ENCODE peak calls at places on chromosome 12, in four cellular contexts. Z is H1, I is H9, U is IMR-90. K is an unnamed sample.

GRCh38 chr12:26567126-26567525 is 265.9 kb downstream of the ITPR2 start:
- DNase-seq in Z (no peak), I (no peak), U (no peak), K (no peak)

GRCh38 chr12:107130830-107131760 is 37.7 kb upstream of the CRY1 start:
- DNase-seq in Z (no peak), I (no peak), U (no peak), K (no peak)

GRCh38 chr12:130646690-130647089 is 69.4 kb downstream of the RIMBP2 start:
- DNase-seq in Z (no peak), I (no peak), U (no peak), K (no peak)

GRCh38 chr12:101925352-101925751 is 48.0 kb downstream of the DRAM1 start:
- DNase-seq in Z (no peak), I (no peak), U (peak), K (peak)

GRCh38 chr12:130160711-130161231 is 1.5 kb upstream of the FZD10 start:
- DNase-seq in Z (no peak), I (no peak), U (no peak), K (no peak)

GRCh38 chr12:48767047-48767446 is 21.8 kb downstream of the ADCY6 start:
- DNase-seq in Z (no peak), I (no peak), U (no peak), K (peak)

GRCh38 chr12:96025518-96025917 is 9.9 kb downstream of the LTA4H start:
- DNase-seq in Z (no peak), I (no peak), U (no peak), K (no peak)

GRCh38 chr12:76952995-76953394 is 74.2 kb upstream of the CSRP2 start:
- DNase-seq in Z (no peak), I (peak), U (no peak), K (no peak)

GRCh38 chr12:49673446-49674317 is 33.5 kb downstream of the FMNL3 start:
- DNase-seq in Z (no peak), I (peak), U (peak), K (peak)

GRCh38 chr12:18595406-18595805 is 142.4 kb downstream of the PLCZ1 start:
- DNase-seq in Z (peak), I (no peak), U (no peak), K (no peak)

GRCh38 chr12:88590851-88591250 is 10.6 kb upstream of the KITLG start:
- DNase-seq in Z (no peak), I (no peak), U (peak), K (no peak)

GRCh38 chr12:14991069-14991468 is 18.2 kb downstream of the PDE6H start:
- DNase-seq in Z (no peak), I (no peak), U (no peak), K (no peak)

GRCh38 chr12:127811988-127812387 is 455.0 kb upstream of the TMEM132C start:
- DNase-seq in Z (peak), I (peak), U (no peak), K (peak)

GRCh38 chr12:33439587-33440011 is at the start of gene SYT10:
- DNase-seq in Z (no peak), I (peak), U (no peak), K (peak)

GRCh38 chr12:4910502-4911315 is 1.0 kb downstream of the KCNA1 start:
- DNase-seq in Z (no peak), I (peak), U (no peak), K (no peak)

GRCh38 chr12:23564454-23564853 is 385.0 kb downstream of the SOX5 start:
- DNase-seq in Z (no peak), I (no peak), U (no peak), K (peak)

GRCh38 chr12:103301642-103302620 is 193.8 kb downstream of the C12orf42 start:
- DNase-seq in Z (peak), I (peak), U (no peak), K (no peak)

GRCh38 chr12:47903927-47904646 is 707 bp downstream of the VDR start:
- DNase-seq in Z (no peak), I (peak), U (peak), K (peak)

GRCh38 chr12:3496964-3497363 is 6.0 kb downstream of the PRMT8 start:
- DNase-seq in Z (no peak), I (peak), U (no peak), K (no peak)

GRCh38 chr12:62158416-62159360 is 101.5 kb upstream of the USP15 start:
- DNase-seq in Z (no peak), I (no peak), U (no peak), K (no peak)

GRCh38 chr12:4962539-4963486 is 53.1 kb downstream of the KCNA1 start:
- DNase-seq in Z (no peak), I (peak), U (no peak), K (no peak)

GRCh38 chr12:80441921-80442320 is 2.1 kb upstream of the PTPRQ start:
- DNase-seq in Z (no peak), I (no peak), U (peak), K (peak)

GRCh38 chr12:117241697-117242096 is 51.4 kb upstream of the FBXO21 start:
- DNase-seq in Z (no peak), I (no peak), U (no peak), K (no peak)

GRCh38 chr12:94616217-94616729 is 34.1 kb downstream of the TMCC3 start:
- DNase-seq in Z (no peak), I (peak), U (no peak), K (no peak)

GRCh38 chr12:58915634-58916033 is 4.7 kb downstream of the LRIG3 start:
- DNase-seq in Z (no peak), I (no peak), U (peak), K (peak)

GRCh38 chr12:75862692-75863471 is 168.7 kb downstream of the PHLDA1 start:
- DNase-seq in Z (no peak), I (no peak), U (peak), K (peak)

GRCh38 chr12:63995512-63995911 is 151.0 kb downstream of the SRGAP1 start:
- DNase-seq in Z (no peak), I (no peak), U (no peak), K (no peak)

GRCh38 chr12:105294886-105295479 is 35.5 kb upstream of the C12orf75 start:
- DNase-seq in Z (no peak), I (no peak), U (no peak), K (no peak)

GRCh38 chr12:105296116-105297095 is 34.1 kb upstream of the C12orf75 start:
- DNase-seq in Z (no peak), I (no peak), U (no peak), K (no peak)

GRCh38 chr12:105291531-105291930 is 39.0 kb upstream of the C12orf75 start:
- DNase-seq in Z (no peak), I (no peak), U (no peak), K (no peak)

GRCh38 chr12:105292705-105293104 is 37.8 kb upstream of the C12orf75 start:
- DNase-seq in Z (no peak), I (no peak), U (peak), K (no peak)

GRCh38 chr12:105294164-105294563 is 36.3 kb upstream of the C12orf75 start:
- DNase-seq in Z (no peak), I (no peak), U (no peak), K (no peak)
- H2BK120ac ChIP-seq in Z (no peak), I (no peak), U (no peak), K (no peak)

DNA sequence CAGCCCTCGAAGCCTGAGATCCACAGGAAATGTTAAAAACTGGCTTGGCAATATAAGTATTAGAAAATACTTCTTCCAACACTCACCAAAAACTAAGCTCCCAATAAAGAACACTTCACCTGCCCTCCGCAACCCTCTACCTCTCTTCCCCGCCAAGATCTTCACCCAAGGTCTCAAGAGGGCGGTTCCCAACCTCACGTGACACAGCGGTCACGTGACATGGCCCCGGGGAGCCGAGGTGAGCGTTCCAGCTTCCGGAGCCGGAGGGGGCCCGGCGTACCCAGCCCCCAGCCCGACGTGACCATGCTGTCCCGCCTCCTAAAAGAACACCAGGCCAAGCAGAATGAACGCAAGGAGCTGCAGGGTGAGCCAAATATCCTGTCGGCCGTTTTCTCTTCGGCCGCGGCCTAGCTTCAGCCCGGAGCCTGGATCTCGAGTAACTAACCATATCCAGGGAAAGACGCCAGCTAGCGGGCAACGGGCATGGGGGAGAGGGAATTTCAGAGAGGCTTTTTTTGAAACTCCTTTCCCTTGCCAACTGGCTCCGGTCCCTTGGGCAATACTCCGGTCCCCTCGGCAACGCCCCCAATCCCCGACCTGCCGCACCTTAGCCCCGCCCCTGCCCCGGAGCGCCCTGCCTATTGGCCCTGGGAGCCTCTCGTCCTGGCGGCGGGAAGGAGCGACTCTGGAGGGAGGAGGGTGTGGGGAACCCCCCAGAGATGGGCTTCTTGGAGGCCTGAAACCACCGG is at the start of gene BLOC1S1:
- DNase-seq in Z (no peak), I (peak), U (peak), K (peak)
- H2BK15ac ChIP-seq in Z (peak), I (no peak), U (peak), K (peak)

GRCh38 chr12:111360325-111360930 is 8.5 kb downstream of the PHETA1 start:
- DNase-seq in Z (no peak), I (no peak), U (no peak), K (no peak)
- H2BK120ac ChIP-seq in Z (no peak), I (no peak), U (no peak), K (no peak)

GRCh38 chr12:121794532-121795028 is 1.1 kb upstream of the RHOF start:
- DNase-seq in Z (no peak), I (no peak), U (no peak), K (no peak)

GRCh38 chr12:121793836-121794531 is 496 bp upstream of the RHOF start:
- DNase-seq in Z (peak), I (peak), U (peak), K (peak)

GRCh38 chr12:121791671-121792496 is 1.6 kb downstream of the RHOF start:
- DNase-seq in Z (no peak), I (no peak), U (no peak), K (no peak)

GRCh38 chr12:121793501-121793835 is at the start of gene RHOF:
- DNase-seq in Z (no peak), I (no peak), U (no peak), K (no peak)

GRCh38 chr12:121792607-121793500 is 634 bp downstream of the RHOF start:
- DNase-seq in Z (no peak), I (no peak), U (no peak), K (peak)
- H2BK15ac ChIP-seq in Z (no peak), I (no peak), U (no peak), K (no peak)

GRCh38 chr12:111978545-111978944 is 34.4 kb downstream of the TMEM116 start:
- DNase-seq in Z (no peak), I (no peak), U (no peak), K (no peak)
- H2BK120ac ChIP-seq in Z (no peak), I (no peak), U (no peak), K (no peak)

GRCh38 chr12:44143170-44143569 is 307.3 kb downstream of the TMEM117 start:
- DNase-seq in Z (no peak), I (no peak), U (no peak), K (no peak)
- H2BK15ac ChIP-seq in Z (no peak), I (no peak), U (no peak), K (no peak)

GRCh38 chr12:115383668-115384067 is 699.7 kb upstream of the TBX3 start:
- DNase-seq in Z (no peak), I (no peak), U (peak), K (no peak)
- H2BK120ac ChIP-seq in Z (no peak), I (no peak), U (no peak), K (no peak)

GRCh38 chr12:52147367-52147972 is 44.3 kb downstream of the KRT80 start:
- DNase-seq in Z (no peak), I (peak), U (peak), K (peak)

GRCh38 chr12:52147983-52148540 is 43.8 kb downstream of the KRT80 start:
- DNase-seq in Z (no peak), I (no peak), U (no peak), K (no peak)

GRCh38 chr12:52149651-52150241 is 42.1 kb downstream of the KRT80 start:
- DNase-seq in Z (no peak), I (peak), U (no peak), K (no peak)

GRCh38 chr12:52149182-52149641 is 42.6 kb downstream of the KRT80 start:
- DNase-seq in Z (no peak), I (no peak), U (no peak), K (no peak)

DNA sequence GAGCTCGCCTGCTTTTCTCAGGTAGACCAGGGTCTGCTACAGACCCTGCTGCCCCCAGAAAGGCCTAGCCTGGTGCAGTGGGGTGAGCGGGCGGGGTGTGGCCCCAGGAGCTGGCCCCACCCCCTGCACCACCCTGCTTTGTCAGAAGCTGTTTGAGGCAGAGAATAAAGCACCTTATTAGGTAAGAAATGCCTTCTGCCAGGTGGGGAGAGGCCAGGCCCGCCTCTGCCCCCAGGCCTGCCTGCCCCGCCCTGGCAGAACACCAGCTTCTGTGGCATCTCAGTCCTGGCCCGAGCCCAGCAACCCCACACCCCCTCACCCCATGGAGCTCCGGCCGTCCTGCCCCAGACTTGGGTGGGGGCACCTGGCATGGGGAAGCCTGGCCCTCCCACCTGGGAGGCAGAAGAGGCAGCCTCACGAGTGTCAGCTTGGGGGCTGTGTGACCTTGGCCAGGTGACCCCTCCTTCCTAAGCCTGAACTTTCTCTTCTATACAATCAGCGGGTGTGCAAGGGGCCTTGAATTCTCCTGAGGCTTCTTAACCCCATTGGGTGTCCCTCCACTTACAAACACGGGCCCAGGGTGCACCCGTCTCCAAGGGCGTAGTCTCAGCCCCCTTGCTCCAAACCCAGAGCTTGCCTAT is 43.2 kb downstream of the KRT80 start:
- DNase-seq in Z (no peak), I (peak), U (no peak), K (no peak)
- H2BK15ac ChIP-seq in Z (peak), I (no peak), U (peak), K (peak)

K was measured in mesenchymal stem cell.